ENCODE peak calls at places on chromosomes 4 and X, in nine cellular contexts. M is neuronal stem cell; L is PC-9; Q is esophagus muscularis mucosa; K is cardiac muscle cell; B is CD4-positive, alpha-beta memory T cell; D is upper lobe of right lung; E is HepG2; S is CD4-positive, alpha-beta T cell. T is an unnamed sample.

GRCh38 chrX:110218591-110218990 is 99.3 kb downstream of the AMMECR1 start:
- DNase-seq in M (no peak), L (no peak), Q (no peak), K (no peak), B (no peak), D (no peak), E (no peak), S (no peak), T (no peak)

GRCh38 chrX:84441143-84441542 is 61.1 kb downstream of the HDX start:
- DNase-seq in M (no peak), L (no peak), Q (no peak), K (no peak), B (no peak), D (no peak), E (no peak), S (no peak), T (peak)

GRCh38 chrX:112636288-112636687 is 43.5 kb downstream of the LHFPL1 start:
- DNase-seq in M (no peak), L (no peak), Q (no peak), K (no peak), B (no peak), D (no peak), E (no peak), S (no peak), T (no peak)

GRCh38 chr4:96455045-96455720 is 615.3 kb downstream of the PDHA2 start:
- DNase-seq in M (no peak), L (no peak), Q (no peak), K (no peak), B (no peak), D (no peak), E (no peak), S (no peak), T (no peak)

GRCh38 chr4:25031077-25031606 is 396 bp upstream of the LGI2 start:
- DNase-seq in M (peak), L (no peak), Q (no peak), K (peak), B (no peak), D (no peak), E (no peak), S (no peak), T (no peak)

GRCh38 chr4:40737882-40738281 is 11.9 kb upstream of the NSUN7 start:
- DNase-seq in M (no peak), L (no peak), Q (no peak), K (no peak), B (no peak), D (no peak), E (no peak), S (no peak), T (no peak)

GRCh38 chr4:168717852-168718251 is 221.0 kb downstream of the PALLD start:
- DNase-seq in M (no peak), L (no peak), Q (no peak), K (peak), B (no peak), D (no peak), E (no peak), S (no peak), T (peak)

GRCh38 chr4:79886557-79886956 is 186.5 kb downstream of the ANTXR2 start:
- DNase-seq in M (no peak), L (no peak), Q (no peak), K (no peak), B (no peak), D (no peak), E (no peak), S (no peak), T (no peak)

GRCh38 chr4:74501579-74501978 is 56.6 kb downstream of the AREG start:
- DNase-seq in M (no peak), L (no peak), Q (no peak), K (no peak), B (no peak), D (no peak), E (no peak), S (no peak), T (no peak)

GRCh38 chrX:43976216-43976615 is 3.0 kb upstream of the NDP start:
- DNase-seq in M (no peak), L (no peak), Q (no peak), K (no peak), B (no peak), D (no peak), E (no peak), S (no peak), T (no peak)

GRCh38 chr4:78337216-78337615 is 214.4 kb upstream of the ANXA3 start:
- DNase-seq in M (no peak), L (no peak), Q (no peak), K (no peak), B (no peak), D (no peak), E (no peak), S (no peak), T (no peak)

GRCh38 chr4:120839974-120840751 is 82.4 kb downstream of the PRDM5 start:
- DNase-seq in M (no peak), L (no peak), Q (no peak), K (peak), B (no peak), D (peak), E (no peak), S (no peak), T (no peak)

GRCh38 chr4:185031611-185032010 is 13.3 kb downstream of the HELT start:
- DNase-seq in M (no peak), L (no peak), Q (peak), K (no peak), B (no peak), D (no peak), E (no peak), S (no peak), T (no peak)

GRCh38 chrX:81301877-81302276 is 100.0 kb downstream of the SH3BGRL start:
- DNase-seq in M (no peak), L (no peak), Q (no peak), K (no peak), B (no peak), D (no peak), E (no peak), S (no peak), T (no peak)

GRCh38 chr4:103092245-103092644 is 7.4 kb downstream of the BDH2 start:
- DNase-seq in M (no peak), L (no peak), Q (no peak), K (no peak), B (no peak), D (no peak), E (no peak), S (no peak), T (no peak)
- H3K27ac ChIP-seq in M (no peak), L (no peak), Q (no peak), K (no peak), B (no peak), D (no peak), E (no peak), S (no peak), T (no peak)

GRCh38 chrX:153926863-153927685 is 1.0 kb upstream of the ARHGAP4 start:
- DNase-seq in M (no peak), L (peak), Q (no peak), K (no peak), B (peak), D (peak), E (peak), S (peak), T (no peak)

GRCh38 chrX:153926594-153926862 is 464 bp upstream of the ARHGAP4 start:
- DNase-seq in M (no peak), L (no peak), Q (no peak), K (no peak), B (no peak), D (no peak), E (no peak), S (no peak), T (no peak)

GRCh38 chrX:153924149-153924861 is 1.8 kb downstream of the ARHGAP4 start:
- DNase-seq in M (no peak), L (no peak), Q (no peak), K (peak), B (peak), D (no peak), E (peak), S (peak), T (no peak)

GRCh38 chrX:153925739-153926593 is at the start of gene ARHGAP4:
- DNase-seq in M (no peak), L (peak), Q (no peak), K (no peak), B (peak), D (peak), E (no peak), S (no peak), T (no peak)

DNA sequence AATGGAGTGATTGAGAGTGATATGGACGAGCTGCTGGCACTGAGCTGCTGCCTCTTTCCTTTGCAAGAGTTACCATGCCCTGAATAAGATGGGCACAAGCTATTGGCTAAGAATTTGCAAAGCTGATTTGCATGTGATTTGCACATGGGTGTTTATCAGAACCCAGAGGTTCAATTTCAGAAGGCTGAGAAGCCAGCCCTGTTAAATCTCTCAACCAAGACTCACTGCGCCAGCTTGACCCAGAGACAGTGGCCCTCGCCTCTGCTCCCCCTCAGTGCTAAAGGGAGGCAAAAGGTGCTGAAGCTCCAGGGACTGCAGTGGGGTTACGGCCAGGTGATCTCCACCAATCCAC is 701 bp downstream of the ARHGAP4 start:
- DNase-seq in M (no peak), L (no peak), Q (no peak), K (no peak), B (peak), D (no peak), E (no peak), S (no peak), T (no peak)
- H3K27ac ChIP-seq in M (no peak), L (no peak), Q (peak), K (no peak), B (peak), D (peak), E (no peak), S (peak), T (no peak)

GRCh38 chr4:7818676-7819041 is 121.0 kb downstream of the AFAP1 start:
- DNase-seq in M (no peak), L (no peak), Q (no peak), K (no peak), B (no peak), D (no peak), E (peak), S (no peak), T (no peak)

GRCh38 chr4:7821245-7822165 is 118.2 kb downstream of the AFAP1 start:
- DNase-seq in M (no peak), L (no peak), Q (no peak), K (no peak), B (no peak), D (peak), E (no peak), S (no peak), T (no peak)

GRCh38 chr4:7817877-7818675 is 121.6 kb downstream of the AFAP1 start:
- DNase-seq in M (no peak), L (no peak), Q (no peak), K (peak), B (no peak), D (peak), E (no peak), S (no peak), T (no peak)

GRCh38 chr4:7819446-7819845 is 120.2 kb downstream of the AFAP1 start:
- DNase-seq in M (no peak), L (no peak), Q (no peak), K (no peak), B (no peak), D (peak), E (no peak), S (no peak), T (no peak)

DNA sequence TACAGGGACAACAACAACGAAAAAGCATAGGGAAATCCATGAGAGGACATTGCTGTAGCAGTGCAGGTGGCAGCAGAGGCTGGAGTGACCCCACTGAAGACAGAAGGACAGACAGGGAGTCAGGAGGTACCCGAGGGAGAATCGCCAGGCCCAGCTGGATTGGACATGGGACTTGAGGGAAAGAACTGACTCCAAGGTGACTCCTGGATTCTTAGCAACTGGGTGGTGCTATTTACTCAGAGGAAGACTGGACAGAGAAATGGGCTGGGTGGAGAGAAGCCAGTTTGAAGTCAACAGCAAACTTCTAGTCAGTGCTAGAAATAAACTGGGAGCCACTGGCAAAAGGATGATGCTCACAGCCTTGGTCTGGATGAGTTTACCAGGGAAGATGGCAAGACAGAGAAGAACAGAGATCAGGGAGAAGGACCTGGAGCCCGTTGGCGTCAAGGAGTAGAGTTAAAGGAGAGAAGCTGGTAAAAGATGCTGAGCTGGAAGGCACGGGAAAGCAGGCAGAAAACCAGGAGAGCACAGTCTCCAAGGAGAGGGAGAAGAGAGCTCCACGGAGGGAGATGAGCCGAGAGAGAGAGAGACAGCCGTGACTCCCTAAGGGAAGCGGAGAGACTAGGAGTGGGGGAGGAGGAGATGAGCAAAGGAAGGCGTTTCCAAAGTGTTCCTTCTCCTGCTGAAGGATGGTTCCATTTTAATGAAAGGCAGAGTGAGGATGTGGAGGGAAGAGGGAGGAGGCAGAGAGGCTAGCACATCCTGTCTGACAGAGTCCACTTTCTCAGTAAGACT is 119.4 kb downstream of the AFAP1 start:
- DNase-seq in M (no peak), L (no peak), Q (no peak), K (no peak), B (no peak), D (no peak), E (no peak), S (no peak), T (no peak)
- H3K27ac ChIP-seq in M (no peak), L (no peak), Q (peak), K (peak), B (no peak), D (no peak), E (no peak), S (no peak), T (no peak)

GRCh38 chr4:98289375-98289774 is 28.2 kb downstream of the RAP1GDS1 start:
- DNase-seq in M (no peak), L (no peak), Q (no peak), K (no peak), B (no peak), D (no peak), E (no peak), S (no peak), T (no peak)
- H3K27ac ChIP-seq in M (no peak), L (no peak), Q (no peak), K (peak), B (no peak), D (no peak), E (no peak), S (no peak), T (no peak)

GRCh38 chr4:85686398-85686797 is 211.4 kb downstream of the ARHGAP24 start:
- DNase-seq in M (no peak), L (no peak), Q (no peak), K (no peak), B (no peak), D (no peak), E (no peak), S (no peak), T (no peak)

GRCh38 chr4:85682391-85682790 is 207.4 kb downstream of the ARHGAP24 start:
- DNase-seq in M (no peak), L (no peak), Q (no peak), K (no peak), B (no peak), D (no peak), E (no peak), S (no peak), T (no peak)

GRCh38 chr4:85684676-85685075 is 209.7 kb downstream of the ARHGAP24 start:
- DNase-seq in M (no peak), L (no peak), Q (no peak), K (no peak), B (no peak), D (no peak), E (no peak), S (no peak), T (no peak)

GRCh38 chr4:85677286-85677685 is 202.3 kb downstream of the ARHGAP24 start:
- DNase-seq in M (no peak), L (no peak), Q (no peak), K (no peak), B (no peak), D (no peak), E (no peak), S (no peak), T (no peak)

GRCh38 chr4:85681194-85681803 is 206.3 kb downstream of the ARHGAP24 start:
- DNase-seq in M (no peak), L (no peak), Q (no peak), K (no peak), B (no peak), D (no peak), E (no peak), S (no peak), T (peak)
- H3K27ac ChIP-seq in M (no peak), L (no peak), Q (no peak), K (no peak), B (no peak), D (no peak), E (no peak), S (no peak), T (peak)

GRCh38 chr4:144014808-144015207 is 4.4 kb downstream of the GYPB start:
- DNase-seq in M (no peak), L (no peak), Q (no peak), K (no peak), B (no peak), D (no peak), E (no peak), S (no peak), T (no peak)
- H3K27ac ChIP-seq in M (no peak), L (no peak), Q (no peak), K (no peak), B (no peak), D (no peak), E (no peak), S (no peak), T (no peak)

DNA sequence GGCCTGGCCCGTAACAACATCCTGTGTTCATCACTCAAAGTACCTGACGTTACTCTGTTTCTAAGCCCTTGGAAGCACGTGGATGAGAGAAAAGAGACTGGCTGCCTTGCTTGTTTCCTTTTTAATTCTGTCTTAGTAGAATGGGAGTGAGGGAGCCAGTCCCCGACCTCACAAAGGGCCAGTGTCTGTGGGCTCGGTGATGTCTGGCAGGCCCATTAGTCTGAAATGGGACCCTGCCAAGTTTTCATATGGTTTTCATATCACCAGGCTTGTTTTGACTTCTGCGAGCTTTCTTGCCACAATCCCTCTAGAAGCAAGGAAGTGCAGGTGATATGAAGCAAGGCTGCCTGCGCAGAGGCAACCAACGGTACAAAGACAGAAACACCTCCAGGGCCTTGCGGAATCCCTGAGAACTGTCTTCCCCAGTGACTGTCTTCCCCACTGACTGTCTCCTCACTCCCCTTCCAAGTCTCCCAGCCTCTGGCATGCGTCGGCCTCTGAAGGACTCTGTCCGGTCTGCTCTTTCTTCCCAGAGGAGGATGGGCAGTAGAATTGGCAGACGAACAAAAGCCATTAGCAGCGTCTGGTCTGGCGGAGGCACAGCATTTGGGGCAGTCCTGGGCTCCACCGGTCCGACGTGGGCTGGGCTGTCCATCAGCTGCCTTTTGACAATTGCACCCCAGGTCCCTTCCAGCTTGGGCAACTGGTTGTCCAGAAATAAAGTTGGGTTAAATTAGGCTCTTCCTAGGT is 20.2 kb upstream of the RASL11B start:
- DNase-seq in M (no peak), L (no peak), Q (no peak), K (no peak), B (no peak), D (no peak), E (no peak), S (no peak), T (no peak)
- H3K27ac ChIP-seq in M (no peak), L (no peak), Q (peak), K (no peak), B (no peak), D (no peak), E (no peak), S (no peak), T (no peak)

GRCh38 chrX:79182616-79183015 is 38.1 kb downstream of the GPR174 start:
- DNase-seq in M (no peak), L (no peak), Q (no peak), K (no peak), B (no peak), D (no peak), E (no peak), S (no peak), T (no peak)
- H3K27ac ChIP-seq in M (no peak), L (no peak), Q (no peak), K (no peak), B (peak), D (no peak), E (no peak), S (peak), T (no peak)